ENCODE peak calls at places on chromosomes 12 and 14, in six cellular contexts. Z is AG09309, R is breast epithelium, B is fibroblast of villous mesenchyme, T is A549, J is left ventricle myocardium inferior. M is an unnamed sample.

GRCh38 chr14:22837750-22838538 is 1.6 kb downstream of the MMP14 start:
- DNase-seq in Z (no peak), R (no peak), B (peak), T (no peak), J (peak), M (no peak)

GRCh38 chr14:92651793-92652382 is 96.5 kb downstream of the LGMN start:
- DNase-seq in Z (no peak), R (no peak), B (no peak), T (no peak), J (peak), M (no peak)

GRCh38 chr12:114812858-114813761 is 129.1 kb upstream of the TBX3 start:
- DNase-seq in Z (no peak), R (no peak), B (peak), T (peak), J (no peak), M (no peak)

GRCh38 chr14:85934123-85934885 is 404.4 kb downstream of the FLRT2 start:
- DNase-seq in Z (no peak), R (no peak), B (peak), T (peak), J (no peak), M (no peak)

GRCh38 chr14:68373847-68374582 is 418.9 kb downstream of the ZFP36L1 start:
- DNase-seq in Z (no peak), R (no peak), B (no peak), T (no peak), J (no peak), M (no peak)

GRCh38 chr14:23562822-23563472 is 4.6 kb downstream of the AP1G2 start:
- DNase-seq in Z (no peak), R (no peak), B (peak), T (peak), J (peak), M (peak)

GRCh38 chr12:63037721-63038120 is 102.8 kb upstream of the PPM1H start:
- DNase-seq in Z (no peak), R (no peak), B (no peak), T (no peak), J (no peak), M (no peak)

GRCh38 chr14:95222870-95223398 is 65.6 kb upstream of the DICER1 start:
- DNase-seq in Z (no peak), R (no peak), B (peak), T (no peak), J (no peak), M (no peak)

GRCh38 chr12:113929312-113929989 is 36.7 kb downstream of the RBM19 start:
- DNase-seq in Z (no peak), R (no peak), B (no peak), T (no peak), J (no peak), M (peak)

GRCh38 chr12:91395628-91396027 is 213.0 kb upstream of the DCN start:
- DNase-seq in Z (no peak), R (no peak), B (no peak), T (no peak), J (no peak), M (no peak)

GRCh38 chr12:91397866-91398532 is 215.4 kb upstream of the DCN start:
- DNase-seq in Z (no peak), R (no peak), B (no peak), T (no peak), J (no peak), M (no peak)

GRCh38 chr12:91400249-91400648 is 217.6 kb upstream of the DCN start:
- DNase-seq in Z (no peak), R (no peak), B (no peak), T (no peak), J (no peak), M (no peak)

GRCh38 chr12:91396296-91396695 is 213.7 kb upstream of the DCN start:
- DNase-seq in Z (no peak), R (no peak), B (no peak), T (no peak), J (no peak), M (no peak)

DNA sequence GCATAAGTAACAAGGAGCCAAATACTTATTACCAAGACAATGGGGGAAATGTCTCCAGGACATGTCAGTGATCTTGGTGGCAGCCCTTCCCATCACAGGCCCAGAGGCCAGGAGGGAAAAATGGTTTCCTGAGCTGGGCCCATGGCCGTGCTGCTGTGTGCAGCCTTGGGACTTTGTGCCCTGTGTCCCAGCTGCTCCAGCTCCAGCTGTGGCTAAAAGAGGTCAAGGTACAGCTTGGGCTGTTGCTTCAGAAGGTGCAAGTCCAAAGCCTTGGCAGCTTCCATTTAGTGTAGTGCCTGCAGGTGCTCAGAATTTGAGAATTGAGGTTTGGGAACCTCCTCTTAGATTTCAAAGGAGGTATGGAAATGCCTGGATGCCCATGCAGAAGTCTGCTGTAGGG is 212.3 kb upstream of the DCN start:
- DNase-seq in Z (no peak), R (no peak), B (no peak), T (no peak), J (no peak), M (no peak)
- TF ChIP-seq CTCF in Z (no peak), R (no peak), B (no peak), T (no peak), J (no peak), M (no peak)

GRCh38 chr12:117469883-117470483 is 108.6 kb upstream of the NOS1 start:
- DNase-seq in Z (no peak), R (no peak), B (no peak), T (no peak), J (no peak), M (no peak)

GRCh38 chr12:117468016-117468415 is 106.6 kb upstream of the NOS1 start:
- DNase-seq in Z (no peak), R (no peak), B (no peak), T (no peak), J (no peak), M (no peak)

GRCh38 chr12:117473856-117474255 is 112.4 kb upstream of the NOS1 start:
- DNase-seq in Z (no peak), R (no peak), B (no peak), T (no peak), J (no peak), M (no peak)

GRCh38 chr12:117472983-117473382 is 111.6 kb upstream of the NOS1 start:
- DNase-seq in Z (no peak), R (no peak), B (no peak), T (peak), J (no peak), M (no peak)

GRCh38 chr12:117470804-117471203 is 109.4 kb upstream of the NOS1 start:
- DNase-seq in Z (no peak), R (no peak), B (no peak), T (no peak), J (no peak), M (no peak)
- TF ChIP-seq CTCF in Z (peak), R (no peak), B (peak), T (peak), J (peak), M (peak)

DNA sequence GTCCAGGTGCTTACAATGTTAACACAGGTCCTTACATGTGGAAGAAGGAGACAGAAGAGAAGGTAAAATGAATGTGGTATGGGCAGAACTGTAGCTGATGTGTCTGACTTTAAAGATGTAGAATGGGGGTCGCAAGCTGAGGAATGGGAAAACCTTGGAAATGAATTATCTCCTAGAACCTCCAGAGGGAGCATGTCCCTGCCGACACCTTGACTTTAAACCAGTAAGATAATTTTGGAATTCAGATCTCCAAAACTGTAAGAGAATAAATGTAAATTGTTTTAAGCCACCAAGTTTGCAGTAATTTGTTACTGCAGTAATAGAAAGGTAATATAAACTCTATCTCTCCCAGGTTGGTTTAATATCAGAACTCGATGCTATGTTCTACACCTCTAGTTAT is 80.1 kb upstream of the ALG10 start:
- DNase-seq in Z (no peak), R (no peak), B (no peak), T (no peak), J (no peak), M (no peak)
- TF ChIP-seq CTCF in Z (no peak), R (no peak), B (no peak), T (no peak), J (no peak), M (no peak)

DNA sequence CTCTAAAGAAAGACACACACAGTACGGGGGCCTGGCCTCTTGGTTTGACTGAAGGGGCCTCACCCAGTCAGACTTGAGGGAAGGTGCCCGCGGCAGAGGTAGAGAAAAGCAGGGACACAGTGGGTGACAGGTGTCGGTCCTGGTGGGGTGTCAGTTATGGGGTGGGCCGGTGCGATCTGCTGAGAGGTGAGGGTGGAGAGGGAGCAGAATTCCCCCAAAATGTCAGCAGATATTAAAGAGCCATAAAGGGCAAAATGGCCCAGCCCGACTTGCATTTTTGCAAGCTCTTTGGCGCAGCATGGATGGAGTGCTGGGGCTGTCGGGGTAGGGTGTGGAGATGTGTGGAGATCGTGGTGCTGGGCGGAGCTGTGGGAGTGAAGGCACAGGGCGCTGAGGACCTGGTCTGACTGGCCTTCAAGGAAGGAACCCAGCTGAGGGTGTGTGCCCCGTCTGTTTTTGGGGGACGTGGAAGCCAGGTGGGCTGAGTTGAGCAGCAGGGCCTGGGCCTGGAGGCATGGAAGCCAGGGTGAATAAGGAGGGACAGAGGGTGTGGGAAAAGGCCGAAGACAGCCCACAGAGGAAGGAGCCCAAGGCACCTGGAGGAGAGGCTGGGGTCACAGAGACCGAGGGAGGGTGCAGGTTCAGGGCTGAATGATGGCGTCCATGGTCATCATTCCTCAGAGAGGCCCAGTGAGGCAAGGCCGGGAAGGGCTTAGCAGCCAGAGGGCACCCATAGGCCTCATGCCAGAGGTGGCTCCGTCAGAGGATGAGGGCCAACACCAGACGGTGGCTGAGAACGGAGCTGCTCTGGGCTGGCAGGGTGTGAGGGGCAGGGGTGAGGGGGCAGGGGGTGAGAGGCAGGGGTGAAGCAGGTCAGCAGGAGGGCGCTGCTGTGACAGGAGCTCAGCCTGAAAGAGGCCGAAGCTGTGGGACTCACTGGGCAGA is 48.2 kb upstream of the DYNC1H1 start:
- DNase-seq in Z (no peak), R (no peak), B (no peak), T (no peak), J (no peak), M (no peak)
- TF ChIP-seq CTCF in Z (no peak), R (no peak), B (no peak), T (no peak), J (no peak), M (no peak)

GRCh38 chr12:123003257-123003656 is 22.8 kb downstream of the ARL6IP4 start:
- DNase-seq in Z (no peak), R (no peak), B (no peak), T (no peak), J (no peak), M (no peak)
- TF ChIP-seq CTCF in Z (no peak), R (no peak), B (no peak), T (no peak), J (no peak), M (no peak)

M was measured in chondrocyte.